ENCODE peak calls at places on chromosomes 4 and X, in nine cellular contexts. S, E, F, Y, O, Z, X, Q and H are unnamed samples.

GRCh38 chrX:16743604-16744325 is 24.4 kb downstream of the SYAP1 start:
- DNase-seq in S (no peak), E (no peak), F (no peak), Y (no peak), O (no peak), Z (no peak), X (peak; percentile 89), Q (no peak), H (no peak)

GRCh38 chr4:169099775-169100180 is 89.7 kb upstream of the CBR4 start:
- DNase-seq in S (no peak), E (no peak), F (no peak), Y (no peak), O (no peak), Z (no peak), X (peak; percentile 93), Q (no peak), H (peak; percentile 30)

GRCh38 chrX:27807690-27808089 is at the start of gene MAGEB10:
- DNase-seq in S (no peak), E (no peak), F (no peak), Y (no peak), O (no peak), Z (no peak), X (no peak), Q (no peak), H (no peak)

GRCh38 chr4:113908829-113909228 is 70.6 kb downstream of the ARSJ start:
- DNase-seq in S (no peak), E (no peak), F (no peak), Y (no peak), O (no peak), Z (no peak), X (no peak), Q (no peak), H (no peak)

GRCh38 chr4:153788419-153789276 is at the start of gene SFRP2:
- DNase-seq in S (no peak), E (peak; percentile 8), F (peak; percentile 46), Y (no peak), O (no peak), Z (no peak), X (no peak), Q (peak; percentile 48), H (no peak)

GRCh38 chrX:22800360-22800759 is 199.4 kb upstream of the DDX53 start:
- DNase-seq in S (peak; percentile 21), E (no peak), F (no peak), Y (no peak), O (no peak), Z (no peak), X (peak; percentile 83), Q (no peak), H (no peak)

GRCh38 chrX:17077349-17077748 is 130.9 kb downstream of the REPS2 start:
- DNase-seq in S (no peak), E (no peak), F (no peak), Y (no peak), O (no peak), Z (no peak), X (no peak), Q (no peak), H (no peak)

GRCh38 chr4:158821228-158822009 is 52.6 kb downstream of the FNIP2 start:
- DNase-seq in S (no peak), E (no peak), F (no peak), Y (no peak), O (no peak), Z (no peak), X (peak; percentile 22), Q (no peak), H (no peak)

GRCh38 chrX:3295731-3296130 is 50.7 kb downstream of the MXRA5 start:
- DNase-seq in S (peak; percentile 21), E (no peak), F (no peak), Y (no peak), O (peak; percentile 61), Z (no peak), X (no peak), Q (no peak), H (no peak)

GRCh38 chr4:2598661-2599654 is 62.5 kb downstream of the FAM193A start:
- DNase-seq in S (no peak), E (no peak), F (no peak), Y (peak; percentile 34), O (no peak), Z (peak; percentile 71), X (peak; percentile 22), Q (peak; percentile 77), H (peak; percentile 74)

GRCh38 chrX:27057883-27058282 is 405.3 kb downstream of the PPP4R3C start:
- DNase-seq in S (no peak), E (no peak), F (no peak), Y (no peak), O (no peak), Z (no peak), X (no peak), Q (no peak), H (no peak)

GRCh38 chrX:85992811-85993229 is 54.5 kb downstream of the CHM start:
- DNase-seq in S (no peak), E (no peak), F (no peak), Y (no peak), O (no peak), Z (no peak), X (peak; percentile 44), Q (no peak), H (no peak)

GRCh38 chrX:47618923-47619485 is 653 bp downstream of the SYN1 start:
- DNase-seq in S (no peak), E (no peak), F (no peak), Y (no peak), O (no peak), Z (no peak), X (no peak), Q (no peak), H (no peak)

GRCh38 chrX:47623540-47624027 is 3.9 kb upstream of the SYN1 start:
- DNase-seq in S (peak; percentile 34), E (peak; percentile 61), F (peak; percentile 73), Y (peak; percentile 27), O (peak; percentile 40), Z (peak; percentile 68), X (peak; percentile 68), Q (no peak), H (no peak)

GRCh38 chrX:47621851-47622250 is 2.2 kb upstream of the SYN1 start:
- DNase-seq in S (no peak), E (no peak), F (no peak), Y (no peak), O (no peak), Z (no peak), X (no peak), Q (no peak), H (no peak)

GRCh38 chrX:47620303-47620685 is 637 bp upstream of the SYN1 start:
- DNase-seq in S (no peak), E (peak; percentile 34), F (no peak), Y (no peak), O (no peak), Z (no peak), X (no peak), Q (no peak), H (no peak)

GRCh38 chrX:47619486-47620302 is at the start of gene SYN1:
- DNase-seq in S (peak; percentile 58), E (peak; percentile 77), F (peak; percentile 86), Y (peak; percentile 76), O (peak; percentile 96), Z (peak; percentile 94), X (peak; percentile 74), Q (peak; percentile 94), H (peak; percentile 90)
- TF ChIP-seq CTCF in S (no peak), E (peak; percentile 42), F (peak; percentile 13), Y (no peak), O (peak; percentile 41), Z (peak; percentile 51), X (no peak), Q (peak; percentile 6), H (peak; percentile 32)

DNA sequence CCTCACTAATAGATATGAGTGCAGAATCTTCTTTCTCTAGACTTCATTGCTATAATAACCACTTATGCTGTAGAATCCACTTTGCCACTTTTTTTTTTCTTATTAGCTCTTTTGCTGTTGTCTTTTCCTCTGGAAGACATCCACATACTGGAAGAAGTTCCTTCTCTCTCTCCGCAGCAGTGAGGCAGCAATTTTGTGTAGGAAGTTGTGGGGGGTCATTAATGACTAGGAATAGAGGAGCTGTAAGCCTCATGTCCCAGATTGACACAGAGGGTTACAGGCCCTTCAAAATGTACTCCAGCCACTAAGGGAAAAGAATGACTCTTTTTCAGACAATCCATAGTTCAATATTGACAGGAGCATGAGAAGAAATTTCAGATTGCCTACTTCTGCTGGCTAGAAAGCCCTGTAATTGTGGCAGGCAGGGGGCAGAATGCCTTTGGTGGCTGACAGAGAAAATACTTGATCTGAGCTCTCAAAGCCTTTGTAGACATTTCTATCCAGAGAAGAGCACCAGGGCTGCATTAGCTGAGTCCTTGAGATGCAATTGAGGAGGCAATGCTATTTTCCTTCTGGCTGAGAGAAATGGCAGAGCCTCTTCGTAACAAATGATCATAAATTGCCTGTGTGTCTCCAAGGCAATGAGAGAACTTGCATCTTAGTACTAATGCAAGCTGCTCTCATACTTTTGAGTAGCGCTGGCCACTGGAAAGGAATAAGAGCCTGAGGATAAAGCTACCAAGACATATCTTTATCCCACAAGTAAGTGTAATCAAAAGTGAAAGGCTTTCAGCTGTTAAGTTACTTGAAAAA is 856.3 kb downstream of the STIM2 start:
- DNase-seq in S (no peak), E (no peak), F (no peak), Y (no peak), O (no peak), Z (no peak), X (no peak), Q (no peak), H (no peak)
- TF ChIP-seq CTCF in S (no peak), E (peak; percentile 21), F (no peak), Y (no peak), O (no peak), Z (no peak), X (peak; percentile 4), Q (no peak), H (no peak)

GRCh38 chr4:182454440-182455013 is 211.3 kb downstream of the TENM3 start:
- DNase-seq in S (no peak), E (no peak), F (no peak), Y (no peak), O (no peak), Z (no peak), X (peak; percentile 17), Q (no peak), H (no peak)
- TF ChIP-seq CTCF in S (no peak), E (no peak), F (no peak), Y (no peak), O (no peak), Z (no peak), X (no peak), Q (no peak), H (no peak)

GRCh38 chr4:119299221-119300071 is 22.5 kb downstream of the FABP2 start:
- DNase-seq in S (peak; percentile 37), E (no peak), F (no peak), Y (peak; percentile 68), O (peak; percentile 13), Z (peak; percentile 49), X (peak; percentile 28), Q (peak; percentile 13), H (peak; percentile 48)

GRCh38 chr4:119300072-119300387 is 21.9 kb downstream of the FABP2 start:
- DNase-seq in S (peak; percentile 69), E (peak; percentile 62), F (peak; percentile 28), Y (no peak), O (peak; percentile 31), Z (no peak), X (no peak), Q (peak; percentile 14), H (no peak)

GRCh38 chr4:119302073-119302832 is 19.7 kb downstream of the FABP2 start:
- DNase-seq in S (no peak), E (no peak), F (no peak), Y (no peak), O (no peak), Z (no peak), X (no peak), Q (no peak), H (no peak)

GRCh38 chr4:119297795-119298194 is 24.1 kb downstream of the FABP2 start:
- DNase-seq in S (no peak), E (no peak), F (no peak), Y (no peak), O (no peak), Z (no peak), X (no peak), Q (no peak), H (no peak)

GRCh38 chr4:119300388-119301131 is 21.4 kb downstream of the FABP2 start:
- DNase-seq in S (peak; percentile 97), E (peak; percentile 84), F (peak; percentile 94), Y (peak; percentile 97), O (peak; percentile 75), Z (peak; percentile 86), X (peak; percentile 93), Q (peak; percentile 84), H (peak; percentile 93)
- TF ChIP-seq CTCF in S (no peak), E (no peak), F (no peak), Y (peak; percentile 26), O (peak; percentile 11), Z (no peak), X (no peak), Q (peak; percentile 26), H (no peak)